ENCODE peak calls at places on chromosomes 4 and X, in eight cellular contexts. S is GM23248, U is aorta, N is uterus, E is right cardiac atrium, F is fibroblast of lung, I is Karpas-422, G is GM23338. W is an unnamed sample.

GRCh38 chrX:103254921-103255455 is at the start of gene TCEAL8:
- DNase-seq in S (peak; percentile 85), U (peak; percentile 93), N (peak; percentile 87), E (peak; percentile 89), F (peak; percentile 77), I (peak; percentile 85), G (peak; percentile 87), W (peak; percentile 88)

GRCh38 chrX:71989768-71990167 is 79.1 kb downstream of the NHSL2 start:
- DNase-seq in S (peak; percentile 87), U (no peak), N (no peak), E (peak; percentile 62), F (peak; percentile 19), I (no peak), G (no peak), W (no peak)

GRCh38 chr4:71440612-71441011 is 101.8 kb downstream of the SLC4A4 start:
- DNase-seq in S (no peak), U (no peak), N (no peak), E (no peak), F (no peak), I (no peak), G (no peak), W (no peak)

GRCh38 chrX:41333744-41333993 is 293 bp upstream of the DDX3X start:
- DNase-seq in S (peak; percentile 86), U (no peak), N (peak; percentile 89), E (no peak), F (peak; percentile 92), I (peak; percentile 96), G (peak; percentile 72), W (peak; percentile 71)

GRCh38 chr4:147589586-147589985 is 27.6 kb upstream of the TMEM184C start:
- DNase-seq in S (peak; percentile 31), U (no peak), N (no peak), E (no peak), F (peak; percentile 39), I (no peak), G (no peak), W (peak; percentile 12)

GRCh38 chrX:68877606-68878005 is 48.8 kb downstream of the EFNB1 start:
- DNase-seq in S (no peak), U (no peak), N (no peak), E (no peak), F (no peak), I (no peak), G (no peak), W (no peak)

GRCh38 chr4:125013891-125014290 is 300.9 kb upstream of the FAT4 start:
- DNase-seq in S (peak; percentile 11), U (no peak), N (no peak), E (no peak), F (no peak), I (no peak), G (peak; percentile 5), W (no peak)

GRCh38 chrX:155334486-155335316 is at the start of gene CLIC2:
- DNase-seq in S (peak; percentile 69), U (no peak), N (peak; percentile 54), E (peak; percentile 54), F (peak; percentile 84), I (no peak), G (no peak), W (no peak)

GRCh38 chrX:24969812-24970211 is 46.0 kb downstream of the ARX start:
- DNase-seq in S (no peak), U (no peak), N (no peak), E (no peak), F (no peak), I (no peak), G (no peak), W (no peak)

GRCh38 chr4:175954685-175955084 is 111.0 kb upstream of the WDR17 start:
- DNase-seq in S (no peak), U (no peak), N (no peak), E (no peak), F (no peak), I (no peak), G (no peak), W (no peak)

GRCh38 chr4:48660347-48660746 is 119.7 kb downstream of the FRYL start:
- DNase-seq in S (no peak), U (no peak), N (no peak), E (no peak), F (no peak), I (no peak), G (no peak), W (no peak)

GRCh38 chr4:99564921-99565320 is 1.1 kb upstream of the TRMT10A start:
- DNase-seq in S (no peak), U (no peak), N (no peak), E (no peak), F (no peak), I (no peak), G (no peak), W (peak; percentile 81)

GRCh38 chr4:143133966-143134365 is 50.8 kb upstream of the USP38 start:
- DNase-seq in S (no peak), U (no peak), N (no peak), E (no peak), F (no peak), I (no peak), G (no peak), W (no peak)

GRCh38 chrX:153456161-153456560 is 10.3 kb upstream of the TREX2 start:
- DNase-seq in S (no peak), U (peak; percentile 63), N (no peak), E (peak; percentile 68), F (no peak), I (no peak), G (no peak), W (no peak)

GRCh38 chr4:96016615-96017299 is 176.9 kb downstream of the PDHA2 start:
- DNase-seq in S (no peak), U (no peak), N (no peak), E (no peak), F (peak; percentile 45), I (no peak), G (no peak), W (no peak)

GRCh38 chr4:56757270-56757746 is 64.2 kb downstream of the SPINK2 start:
- DNase-seq in S (peak; percentile 88), U (no peak), N (no peak), E (no peak), F (peak; percentile 66), I (no peak), G (no peak), W (no peak)

DNA sequence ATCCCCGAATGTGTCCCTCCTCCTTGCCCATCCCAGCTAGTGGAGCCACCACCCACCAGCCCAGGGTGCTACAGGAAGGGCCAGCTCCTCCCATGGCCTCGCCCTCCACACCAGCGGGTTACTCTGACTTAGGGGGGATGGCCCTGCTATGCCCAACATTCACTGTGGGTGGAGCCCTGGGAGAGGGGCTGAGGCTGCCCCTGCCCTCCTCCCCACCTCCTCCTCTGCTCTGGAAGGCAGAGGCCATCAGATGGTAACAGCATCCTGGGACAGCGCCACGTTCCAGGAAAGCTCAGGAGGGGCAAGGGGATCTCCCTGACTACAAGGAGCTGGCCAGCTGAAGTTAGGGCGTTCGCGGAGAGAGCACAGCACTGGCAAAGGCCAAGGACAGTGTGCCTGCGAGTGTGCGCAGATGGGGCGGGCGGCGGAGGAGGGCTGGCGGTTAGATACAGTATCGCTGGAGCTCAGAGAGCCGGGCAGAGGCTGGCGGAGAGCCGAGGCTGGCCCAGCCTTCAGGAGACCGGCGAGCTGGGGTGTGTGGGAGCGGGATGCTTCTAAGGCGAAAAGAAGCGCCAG is 1.5 kb downstream of the JAKMIP1 start:
- DNase-seq in S (no peak), U (no peak), N (no peak), E (no peak), F (peak; percentile 5), I (no peak), G (peak; percentile 83), W (no peak)
- H3K4me3 ChIP-seq in S (no peak overlapping the region), U (no peak overlapping the region), N (no peak overlapping the region), E (no peak overlapping the region), F (no peak overlapping the region), I (no peak overlapping the region), G (peak overlapping the region; percentile 79), W (no peak overlapping the region)

GRCh38 chr4:25919676-25920075 is 5.7 kb downstream of the SMIM20 start:
- DNase-seq in S (no peak), U (no peak), N (no peak), E (no peak), F (peak; percentile 29), I (no peak), G (no peak), W (no peak)
- H3K27ac ChIP-seq in S (no peak overlapping the region), U (no peak overlapping the region), N (no peak overlapping the region), E (no peak overlapping the region), F (no peak overlapping the region), I (peak overlapping the region; percentile 20), G (no peak overlapping the region), W (no peak overlapping the region)

GRCh38 chr4:24680746-24681145 is 96.4 kb upstream of the DHX15 start:
- DNase-seq in S (no peak), U (no peak), N (no peak), E (no peak), F (no peak), I (no peak), G (no peak), W (no peak)
- H3K4me1 ChIP-seq in S (no peaks in the 10 kb centered on the region), U (no peaks in the 10 kb centered on the region), N (no peaks in the 10 kb centered on the region), E (no peaks in the 10 kb centered on the region), F (no peaks in the 10 kb centered on the region), I (peaks cover 11% of the 10 kb centered on the region), G (peaks cover 26% of the 10 kb centered on the region), W (no peaks in the 10 kb centered on the region)

GRCh38 chrX:18676050-18676449 is 4.1 kb upstream of the RS1 start:
- DNase-seq in S (no peak), U (no peak), N (no peak), E (no peak), F (no peak), I (no peak), G (no peak), W (no peak)
- H3K4me3 ChIP-seq in S (no peak overlapping the region), U (no peak overlapping the region), N (no peak overlapping the region), E (no peak overlapping the region), F (no peak overlapping the region), I (no peak overlapping the region), G (no peak overlapping the region), W (peak overlapping the region; percentile 81)

GRCh38 chrX:9466115-9466495 is 1.2 kb downstream of the TBL1X start:
- DNase-seq in S (peak; percentile 43), U (peak; percentile 87), N (peak; percentile 38), E (peak; percentile 76), F (peak; percentile 28), I (no peak), G (peak; percentile 41), W (peak; percentile 59)
- H3K27ac ChIP-seq in S (no peak overlapping the region), U (peak overlapping the region; percentile 72), N (peak overlapping the region; percentile 95), E (no peak overlapping the region), F (peak overlapping the region; percentile 57), I (no peak overlapping the region), G (no peak overlapping the region), W (peak overlapping the region; percentile 40)

GRCh38 chr4:10688827-10689226 is 4.3 kb upstream of the CLNK start:
- DNase-seq in S (no peak), U (no peak), N (no peak), E (no peak), F (no peak), I (no peak), G (no peak), W (no peak)
- H3K4me1 ChIP-seq in S (no peaks in the 10 kb centered on the region), U (no peaks in the 10 kb centered on the region), N (no peaks in the 10 kb centered on the region), E (no peaks in the 10 kb centered on the region), F (no peaks in the 10 kb centered on the region), I (peaks cover 3% of the 10 kb centered on the region), G (no peaks in the 10 kb centered on the region), W (no peaks in the 10 kb centered on the region)